ENCODE peak calls at places on chromosomes 3 and 15, in eight cellular contexts. D, P, R, I, X, E, T and Q are unnamed samples.

GRCh38 chr3:45626096-45626887 is 31.7 kb downstream of the LIMD1 start:
- DNase-seq in D (no peak), T (no peak), I (no peak), R (no peak), P (no peak), E (no peak), X (no peak), Q (no peak)

GRCh38 chr15:77040673-77041072 is 30.2 kb downstream of the TSPAN3 start:
- DNase-seq in E (no peak), P (no peak), D (no peak), I (no peak), R (no peak), T (no peak), X (no peak), Q (no peak)

GRCh38 chr3:58691997-58692396 is 25.4 kb upstream of the FAM3D start:
- DNase-seq in X (no peak), I (no peak), D (no peak), E (no peak), T (no peak), P (no peak), R (no peak), Q (no peak)

GRCh38 chr15:61483599-61483998 is 254.5 kb upstream of the RORA start:
- DNase-seq in R (no peak), P (no peak), E (no peak), X (no peak), D (no peak), I (no peak), T (no peak), Q (no peak)

GRCh38 chr15:65085990-65086679 is 9.6 kb downstream of the KBTBD13 start:
- DNase-seq in X (peak), P (peak), R (peak), I (no peak), T (peak), E (peak), D (no peak), Q (peak)

GRCh38 chr15:31501074-31501473 is 174.4 kb downstream of the KLF13 start:
- DNase-seq in R (no peak), X (no peak), T (no peak), P (no peak), D (no peak), E (no peak), I (no peak), Q (no peak)

GRCh38 chr3:11380314-11380713 is 108.1 kb downstream of the ATG7 start:
- DNase-seq in R (peak), P (no peak), T (no peak), I (no peak), D (no peak), E (no peak), X (no peak), Q (no peak)

GRCh38 chr15:48861813-48862431 is 16.0 kb upstream of the EID1 start:
- DNase-seq in I (no peak), X (peak), R (peak), E (peak), T (no peak), P (peak), D (no peak), Q (no peak)

GRCh38 chr3:5017953-5018531 is 38.8 kb downstream of the BHLHE40 start:
- DNase-seq in R (no peak), X (peak), E (peak), P (peak), I (no peak), D (peak), T (peak), Q (peak)

GRCh38 chr15:39593071-39594055 is 12.5 kb downstream of the THBS1 start:
- DNase-seq in T (no peak), E (no peak), P (peak), X (no peak), D (peak), I (no peak), R (no peak), Q (no peak)

GRCh38 chr3:16837602-16838001 is 47.2 kb upstream of the PLCL2 start:
- DNase-seq in D (no peak), I (peak), T (no peak), R (no peak), E (no peak), P (no peak), X (no peak), Q (no peak)

GRCh38 chr3:197559662-197560061 is 3.9 kb upstream of the BDH1 start:
- DNase-seq in D (no peak), E (no peak), X (no peak), P (peak), R (no peak), T (no peak), I (no peak), Q (no peak)

GRCh38 chr15:25053000-25053815 is 98.4 kb downstream of the SNRPN start:
- DNase-seq in T (peak), D (no peak), X (no peak), P (no peak), I (peak), E (no peak), R (no peak), Q (peak)

GRCh38 chr3:125110016-125110875 is 54.4 kb upstream of the HEG1 start:
- DNase-seq in R (no peak), E (no peak), T (no peak), X (no peak), D (no peak), P (no peak), I (no peak), Q (no peak)

GRCh38 chr3:57796261-57796660 is 40.2 kb downstream of the SLMAP start:
- DNase-seq in D (no peak), P (no peak), R (no peak), T (no peak), E (no peak), I (no peak), X (no peak), Q (no peak)

GRCh38 chr3:132800958-132801357 is 78.7 kb upstream of the NPHP3 start:
- DNase-seq in P (no peak), D (no peak), E (no peak), X (no peak), T (no peak), I (no peak), R (no peak), Q (no peak)

GRCh38 chr15:71051539-71051938 is 63.7 kb upstream of the THSD4 start:
- DNase-seq in R (no peak), T (no peak), D (no peak), E (no peak), X (no peak), I (no peak), P (no peak), Q (no peak)

GRCh38 chr3:13259831-13260230 is 160.3 kb downstream of the NUP210 start:
- DNase-seq in P (no peak), E (no peak), X (no peak), T (no peak), R (no peak), I (no peak), D (no peak), Q (no peak)

GRCh38 chr3:160676547-160677303 is at the start of gene ARL14:
- DNase-seq in D (no peak), E (no peak), T (no peak), P (peak), X (peak), R (peak), I (no peak), Q (peak)

GRCh38 chr3:15754047-15754446 is 43.7 kb downstream of the ANKRD28 start:
- DNase-seq in E (no peak), P (no peak), D (no peak), T (no peak), I (no peak), R (no peak), X (no peak), Q (no peak)

DNA sequence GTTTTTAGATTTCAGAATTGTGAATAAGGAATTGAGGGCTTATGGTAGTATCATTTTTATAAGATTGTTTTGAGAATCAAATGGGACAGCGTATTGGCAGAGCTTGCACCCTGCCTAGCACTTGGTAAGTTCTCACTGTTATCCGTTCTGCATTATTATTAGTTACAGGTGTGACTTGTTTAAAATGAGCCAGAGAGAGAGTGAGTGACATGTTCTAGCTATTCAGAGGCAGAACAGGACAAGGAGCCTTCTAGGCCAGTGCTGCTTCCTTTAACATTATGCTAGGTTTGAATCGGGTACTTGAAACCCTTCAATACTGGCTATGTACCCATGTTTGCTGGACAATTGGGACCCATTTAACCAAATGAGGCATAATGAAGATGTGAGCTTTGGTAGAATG is 133.7 kb downstream of the FILIP1L start:
- DNase-seq in P (no peak), T (no peak), I (no peak), E (no peak), R (no peak), D (no peak), X (no peak), Q (no peak)
- TF ChIP-seq POLR2A in P (no peak), T (no peak), I (no peak), E (no peak), R (no peak), D (no peak), X (no peak), Q (no peak)

DNA sequence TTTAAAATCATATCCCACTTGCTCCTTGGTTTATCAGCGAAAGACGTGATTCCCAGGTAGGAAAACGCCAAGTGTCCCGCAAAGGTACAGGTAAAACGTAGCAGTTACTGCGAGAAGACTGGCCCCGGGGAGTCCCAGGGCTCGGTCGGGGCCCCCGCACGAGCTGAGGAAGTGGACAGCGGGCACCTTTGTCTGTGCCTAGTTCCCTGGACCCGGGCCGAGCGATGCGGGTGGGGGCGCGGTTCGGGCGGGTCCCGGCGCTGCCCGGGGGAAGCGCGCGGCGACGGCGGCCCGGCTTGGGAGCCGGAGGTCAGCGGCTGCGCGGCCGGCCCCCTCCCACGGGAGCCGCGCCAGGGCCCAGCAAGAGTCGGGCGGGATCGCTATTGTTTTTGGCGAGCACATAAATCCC is 857 bp upstream of the NEO1 start:
- DNase-seq in R (no peak), I (peak), X (peak), E (peak), D (peak), T (peak), P (peak), Q (peak)
- TF ChIP-seq EP300 in R (no peak), I (no peak), X (no peak), E (no peak), D (no peak), T (no peak), P (no peak), Q (no peak)

GRCh38 chr3:183099838-183100204 is 525 bp upstream of the MCCC1 start:
- DNase-seq in T (no peak), X (no peak), D (no peak), P (no peak), I (no peak), E (no peak), R (no peak), Q (no peak)

GRCh38 chr3:183098538-183099025 is 714 bp downstream of the MCCC1 start:
- DNase-seq in X (no peak), E (no peak), I (no peak), R (no peak), T (no peak), D (no peak), P (no peak), Q (no peak)

GRCh38 chr3:183094711-183095110 is 4.6 kb downstream of the MCCC1 start:
- DNase-seq in P (no peak), E (no peak), T (no peak), D (no peak), R (no peak), I (no peak), X (no peak), Q (no peak)

GRCh38 chr3:183100376-183100775 is 1.1 kb upstream of the MCCC1 start:
- DNase-seq in D (no peak), E (no peak), T (no peak), I (no peak), X (no peak), P (no peak), R (no peak), Q (no peak)

DNA sequence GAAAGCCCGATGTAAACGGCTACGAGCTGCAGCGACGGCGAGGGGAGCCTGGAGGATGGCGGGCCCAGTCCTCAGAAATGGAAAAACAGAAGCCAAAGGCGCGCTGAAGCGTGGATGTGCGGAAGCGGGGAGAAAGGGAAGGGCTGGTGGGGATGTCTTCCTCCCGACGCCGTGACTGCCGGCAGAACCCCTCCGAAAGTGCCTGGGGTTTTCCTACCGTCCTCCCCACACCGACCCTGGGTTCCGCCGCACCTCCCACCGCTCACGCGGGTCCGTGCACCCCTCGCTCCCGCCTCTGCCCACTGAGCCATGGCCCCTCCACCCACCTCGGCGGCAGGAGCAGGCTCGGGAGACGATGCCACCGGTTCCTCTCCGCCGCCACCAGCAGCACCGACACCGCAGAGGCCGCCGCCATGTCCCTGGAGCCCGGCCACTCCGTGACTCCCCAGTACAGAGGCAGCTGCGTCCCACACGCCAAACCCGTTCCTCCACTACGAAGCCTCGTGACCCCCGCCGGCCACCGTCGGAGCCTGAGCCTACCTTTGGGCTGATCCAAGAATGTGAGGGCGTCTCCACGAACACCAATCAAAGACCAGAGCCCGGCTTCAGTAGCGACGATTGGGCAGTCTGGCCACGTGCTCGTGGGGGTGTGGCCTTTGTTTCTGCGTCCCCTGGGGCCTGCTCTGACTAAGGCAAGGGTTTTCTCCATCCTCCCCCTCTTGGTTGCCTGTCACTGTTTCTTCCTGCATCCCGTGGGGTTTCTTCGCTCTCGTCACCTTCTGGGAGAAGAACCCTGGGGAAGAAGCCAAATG is at the start of gene MCCC1:
- DNase-seq in T (peak), P (peak), X (peak), I (peak), D (peak), R (peak), E (peak), Q (peak)
- TF ChIP-seq POLR2A in T (peak), P (peak), X (peak), I (peak), D (peak), R (peak), E (peak), Q (no peak)

DNA sequence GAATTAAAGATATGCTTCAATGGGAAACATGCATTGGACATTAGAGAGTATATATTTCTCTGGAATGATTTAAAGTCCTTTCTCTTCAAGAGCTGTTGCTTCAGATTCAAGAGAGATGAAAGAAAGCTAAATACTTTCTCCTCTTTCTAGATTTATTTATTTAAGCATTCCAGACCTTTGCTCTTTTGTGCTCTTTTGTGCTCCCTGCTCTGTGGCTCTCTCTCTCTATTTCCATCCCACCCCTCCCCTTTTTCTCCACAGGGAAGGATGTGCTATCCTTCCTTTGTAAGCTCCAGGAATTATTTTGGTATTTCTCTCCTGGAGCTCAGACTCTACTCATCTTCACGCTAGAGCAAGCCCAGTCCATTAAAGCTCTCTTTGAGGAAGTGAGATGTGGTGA is 871.9 kb upstream of the GBE1 start:
- DNase-seq in P (no peak), X (no peak), E (no peak), I (no peak), D (no peak), T (no peak), R (peak), Q (no peak)
- TF ChIP-seq EP300 in P (no peak), X (no peak), E (no peak), I (no peak), D (no peak), T (no peak), R (no peak), Q (no peak)

GRCh38 chr3:128746881-128747280 is 20.9 kb downstream of the RAB7A start:
- DNase-seq in R (no peak), E (no peak), X (no peak), I (no peak), T (no peak), D (no peak), P (no peak), Q (no peak)
- TF ChIP-seq POLR2A in R (no peak), E (no peak), X (no peak), I (no peak), T (no peak), D (no peak), P (no peak), Q (no peak)

GRCh38 chr15:74040115-74040850 is 42.1 kb downstream of the GOLGA6A start:
- DNase-seq in P (peak), X (no peak), E (no peak), T (peak), I (no peak), R (no peak), D (no peak), Q (no peak)
- TF ChIP-seq EP300 in P (no peak), X (no peak), E (no peak), T (no peak), I (no peak), R (no peak), D (no peak), Q (no peak)